ENCODE peak calls at places on chromosomes 5 and 9, in four cellular contexts. G is heart left ventricle, L is BJ, W is psoas muscle. B is an unnamed sample.

GRCh38 chr5:136516617-136517016 is 151.3 kb upstream of the TRPC7 start:
- DNase-seq in G (no peak), W (no peak), L (no peak), B (no peak)

GRCh38 chr5:77140350-77140749 is 53.3 kb upstream of the ZBED3 start:
- DNase-seq in L (no peak), G (no peak), W (no peak), B (no peak)

GRCh38 chr5:103385722-103386121 is 127.2 kb downstream of the MACIR start:
- DNase-seq in W (no peak), L (no peak), G (no peak), B (peak; percentile 18)

GRCh38 chr9:77864096-77864889 is 167.3 kb downstream of the GNAQ start:
- DNase-seq in W (no peak), G (no peak), L (no peak), B (no peak)

GRCh38 chr5:75640826-75641225 is 29.6 kb downstream of the ANKDD1B start:
- DNase-seq in L (no peak), W (no peak), G (no peak), B (no peak)

GRCh38 chr9:136577941-136578619 is 32.2 kb upstream of the NOTCH1 start:
- DNase-seq in W (peak; percentile 44), L (no peak), G (no peak), B (no peak)

GRCh38 chr5:1521054-1521453 is 2.7 kb downstream of the LPCAT1 start:
- DNase-seq in L (no peak), G (peak; percentile 7), W (no peak), B (no peak)

GRCh38 chr9:131228988-131229387 is 47.3 kb downstream of the FAM78A start:
- DNase-seq in L (no peak), W (no peak), G (no peak), B (no peak)

GRCh38 chr9:129312731-129313130 is 134.7 kb upstream of the IER5L start:
- DNase-seq in L (no peak), G (peak; percentile 5), W (peak; percentile 41), B (no peak)

GRCh38 chr9:118577121-118577520 is 792.1 kb downstream of the BRINP1 start:
- DNase-seq in L (peak; percentile 26), W (no peak), G (no peak), B (no peak)

GRCh38 chr9:88259041-88259440 is 120.8 kb upstream of the SPATA31C2 start:
- DNase-seq in W (no peak), G (no peak), L (no peak), B (no peak)

GRCh38 chr9:28951945-28952344 is 1378.7 kb upstream of the C9orf72 start:
- DNase-seq in W (no peak), G (no peak), L (no peak), B (no peak)

GRCh38 chr9:137451976-137452760 is 7.0 kb downstream of the NSMF start:
- DNase-seq in L (no peak), W (peak; percentile 58), G (no peak), B (peak; percentile 15)

GRCh38 chr5:79243224-79243623 is 7.3 kb downstream of the JMY start:
- DNase-seq in G (no peak), W (no peak), L (no peak), B (no peak)

GRCh38 chr9:128099932-128100491 is 27.5 kb downstream of the PTGES2 start:
- DNase-seq in L (no peak), W (peak; percentile 71), G (peak; percentile 54), B (peak; percentile 43)

GRCh38 chr5:102910240-102911226 is 155.4 kb downstream of the PAM start:
- DNase-seq in W (no peak), L (peak; percentile 44), G (no peak), B (no peak)

GRCh38 chr9:78365979-78366697 is 69.2 kb downstream of the PSAT1 start:
- DNase-seq in W (no peak), L (no peak), G (no peak), B (no peak)

GRCh38 chr5:87302061-87302460 is 34.4 kb downstream of the RASA1 start:
- DNase-seq in W (no peak), L (peak; percentile 17), G (no peak), B (no peak)

GRCh38 chr5:57405984-57406383 is 76.6 kb downstream of the ACTBL2 start:
- DNase-seq in L (no peak), W (no peak), G (no peak), B (no peak)

GRCh38 chr5:116144103-116144502 is 59.3 kb downstream of the COMMD10 start:
- DNase-seq in L (no peak), G (no peak), W (no peak), B (no peak)

GRCh38 chr9:94656190-94656589 is 16.9 kb upstream of the FBP1 start:
- DNase-seq in W (no peak), G (no peak), L (no peak), B (no peak)

GRCh38 chr9:98287383-98287782 is 31.9 kb upstream of the TBC1D2 start:
- DNase-seq in G (no peak), W (no peak), L (no peak), B (no peak)

GRCh38 chr5:161549106-161549505 is 2.6 kb upstream of the GABRB2 start:
- DNase-seq in G (no peak), W (no peak), L (no peak), B (peak; percentile 16)

GRCh38 chr5:10741661-10742060 is 19.4 kb downstream of the DAP start:
- DNase-seq in W (no peak), L (no peak), G (no peak), B (no peak)

GRCh38 chr9:94867842-94868312 is 141.4 kb downstream of the AOPEP start:
- DNase-seq in G (no peak), L (peak; percentile 87), W (no peak), B (no peak)

GRCh38 chr9:92709240-92709639 is 39.3 kb upstream of the IPPK start:
- DNase-seq in W (no peak), G (no peak), L (no peak), B (no peak)

GRCh38 chr9:116187570-116188170 is 34.1 kb downstream of the PAPPA start:
- DNase-seq in G (no peak), W (peak; percentile 43), L (no peak), B (no peak)

DNA sequence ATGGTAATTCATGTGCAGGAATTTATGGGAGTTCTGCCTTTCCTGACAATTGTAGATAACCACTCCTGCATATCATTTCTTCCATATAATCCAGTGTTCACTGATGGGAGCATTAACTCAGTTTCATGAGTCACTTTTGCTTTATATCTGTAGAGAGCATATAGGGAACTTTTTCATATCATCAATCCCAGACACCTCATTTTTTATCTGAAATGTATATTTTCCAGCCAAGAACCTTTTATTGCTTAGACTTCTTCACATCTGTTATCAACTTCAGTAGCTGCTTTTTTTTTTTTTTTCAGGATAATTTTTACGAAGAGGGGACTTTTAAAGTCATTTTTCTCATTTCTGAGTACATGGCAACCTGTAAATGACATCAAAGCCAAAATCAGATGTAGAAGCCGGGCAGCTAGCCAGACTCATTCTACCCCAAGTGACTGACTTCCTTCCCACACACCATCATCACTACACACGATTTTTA is 41.1 kb downstream of the NFX1 start:
- DNase-seq in W (no peak), L (no peak), G (no peak), B (no peak)
- H3K36me3 ChIP-seq in W (peaks cover 93% of the 10 kb centered on the region), L (peaks cover 3% of the 10 kb centered on the region), G (peaks cover 43% of the 10 kb centered on the region), B (no peaks in the 10 kb centered on the region)

DNA sequence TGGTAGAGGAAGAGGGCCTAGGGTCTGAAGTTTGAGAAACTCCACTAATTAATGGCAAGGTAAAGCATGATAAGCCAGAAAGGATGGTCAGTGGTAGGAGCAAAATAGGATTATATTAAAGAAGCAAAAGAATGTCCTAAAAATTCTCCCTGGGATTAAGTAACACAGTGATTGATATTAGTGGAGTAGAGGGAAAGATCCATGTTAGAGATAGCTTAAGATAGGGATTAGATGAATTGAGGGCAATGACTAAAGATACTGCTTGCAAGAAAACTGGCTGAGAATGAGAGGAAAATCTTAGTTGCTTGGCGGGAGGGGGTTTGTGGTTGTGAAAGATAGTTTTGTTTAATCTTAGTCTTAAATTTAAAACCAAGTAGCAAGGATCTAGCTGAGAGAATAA is 255.6 kb downstream of the EPB41L4A start:
- DNase-seq in G (no peak), W (no peak), L (no peak), B (no peak)
- H3K36me3 ChIP-seq in G (peaks cover 49% of the 10 kb centered on the region), W (peaks cover 68% of the 10 kb centered on the region), L (peaks cover 4% of the 10 kb centered on the region), B (no peaks in the 10 kb centered on the region)

GRCh38 chr5:128259530-128260145 is 176.1 kb downstream of the SLC12A2 start:
- DNase-seq in W (no peak), G (peak; percentile 41), L (no peak), B (no peak)

GRCh38 chr5:128264567-128264966 is 181.0 kb downstream of the SLC12A2 start:
- DNase-seq in G (no peak), W (no peak), L (no peak), B (no peak)

GRCh38 chr5:128258387-128258786 is 174.8 kb downstream of the SLC12A2 start:
- DNase-seq in G (no peak), L (no peak), W (no peak), B (no peak)

DNA sequence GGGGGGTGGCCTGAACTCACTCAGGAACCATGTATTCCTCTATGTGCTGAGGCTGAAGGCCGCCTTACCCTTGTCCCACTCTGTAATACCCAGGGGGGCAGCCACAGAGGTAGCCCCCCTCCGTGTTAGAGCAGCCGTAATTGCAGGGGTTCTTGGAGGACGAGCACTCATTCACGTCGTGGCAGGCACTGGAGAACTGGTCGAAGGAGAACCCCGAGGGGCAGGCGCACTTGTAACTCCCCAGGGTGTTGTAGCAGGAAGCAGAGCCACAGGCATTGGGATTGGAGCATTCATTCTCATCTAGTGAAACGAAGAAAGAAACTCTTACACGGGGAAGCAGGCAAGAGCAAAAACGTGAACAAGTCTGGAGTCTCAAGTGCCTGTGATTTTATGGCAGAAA is 179.8 kb downstream of the SLC12A2 start:
- DNase-seq in G (no peak), L (no peak), W (no peak), B (no peak)
- H3K36me3 ChIP-seq in G (peaks cover 10% of the 10 kb centered on the region), L (peaks cover 20% of the 10 kb centered on the region), W (no peaks in the 10 kb centered on the region), B (no peaks in the 10 kb centered on the region)

DNA sequence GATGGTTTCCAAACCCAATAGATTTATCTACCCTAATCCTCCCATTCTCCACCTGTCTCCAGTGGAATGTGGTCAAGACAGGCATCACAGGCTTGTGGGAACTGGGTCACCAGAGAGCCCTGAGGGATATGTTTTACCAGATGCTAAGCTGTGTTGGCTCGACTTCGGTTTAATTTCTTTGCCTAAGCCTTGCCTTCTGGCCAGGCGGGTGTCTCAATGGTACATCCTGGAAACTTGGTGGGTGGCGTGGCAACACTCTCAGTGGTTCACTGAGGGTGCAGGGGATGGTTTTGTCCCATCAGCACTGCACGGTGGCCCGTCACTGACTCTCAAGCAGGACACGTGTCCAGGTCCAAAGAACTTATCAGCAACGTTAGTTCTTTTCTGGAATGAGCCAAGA is 192.2 kb downstream of the TENT4A start:
- DNase-seq in L (no peak), W (peak; percentile 66), G (peak; percentile 28), B (no peak)
- H3K36me3 ChIP-seq in L (no peaks in the 10 kb centered on the region), W (no peaks in the 10 kb centered on the region), G (no peaks in the 10 kb centered on the region), B (no peaks in the 10 kb centered on the region)

GRCh38 chr5:172170251-172170701 is 17.7 kb downstream of the STK10 start:
- DNase-seq in W (no peak), G (no peak), L (no peak), B (no peak)
- H3K36me3 ChIP-seq in W (no peaks in the 10 kb centered on the region), G (no peaks in the 10 kb centered on the region), L (peaks cover 8% of the 10 kb centered on the region), B (no peaks in the 10 kb centered on the region)

GRCh38 chr5:179827684-179828083 is 7.0 kb downstream of the SQSTM1 start:
- DNase-seq in W (peak; percentile 77), L (no peak), G (no peak), B (peak; percentile 77)
- H3K36me3 ChIP-seq in W (peaks cover 100% of the 10 kb centered on the region), L (peaks cover 69% of the 10 kb centered on the region), G (peaks cover 98% of the 10 kb centered on the region), B (peaks cover 9% of the 10 kb centered on the region)

GRCh38 chr9:132383462-132383883 is 23.2 kb downstream of the TTF1 start:
- DNase-seq in W (no peak), G (no peak), L (no peak), B (no peak)
- H3K36me3 ChIP-seq in W (peaks cover 87% of the 10 kb centered on the region), G (peaks cover 74% of the 10 kb centered on the region), L (peaks cover 15% of the 10 kb centered on the region), B (peaks cover 13% of the 10 kb centered on the region)